ENCODE peak calls at places on chromosomes 4 and X, in four cellular contexts. Y is upper lobe of right lung, Q is suprapubic skin, X is pancreas. P is an unnamed sample.

GRCh38 chr4:76654796-76655195 is 219.8 kb downstream of the SHROOM3 start:
- DNase-seq in Y (no peak), Q (no peak), X (no peak), P (no peak)

GRCh38 chr4:39032218-39033085 is at the start of gene TMEM156:
- DNase-seq in Y (no peak), X (no peak), Q (no peak), P (no peak)

GRCh38 chrX:120308959-120309872 is 2.0 kb downstream of the TMEM255A start:
- DNase-seq in Y (peak; percentile 82), Q (no peak), X (peak; percentile 57), P (peak; percentile 63)

GRCh38 chr4:7390906-7391636 is 43.7 kb downstream of the PSAPL1 start:
- DNase-seq in X (no peak), Y (no peak), Q (peak; percentile 71), P (no peak)

GRCh38 chrX:132810488-132810887 is 147.9 kb downstream of the HS6ST2 start:
- DNase-seq in X (no peak), Y (no peak), Q (no peak), P (no peak)

GRCh38 chr4:41216294-41217019 is 2.1 kb upstream of the APBB2 start:
- DNase-seq in Q (peak; percentile 88), Y (peak; percentile 94), X (peak; percentile 86), P (peak; percentile 40)

GRCh38 chr4:65865489-65865888 is 195.2 kb upstream of the EPHA5 start:
- DNase-seq in Q (no peak), Y (no peak), X (no peak), P (no peak)

GRCh38 chrX:38973327-38973726 is 172.1 kb downstream of the MID1IP1 start:
- DNase-seq in Y (peak; percentile 57), X (no peak), Q (no peak), P (no peak)

GRCh38 chr4:5365071-5366008 is 314.1 kb downstream of the STK32B start:
- DNase-seq in X (peak; percentile 27), Y (no peak), Q (no peak), P (no peak)

GRCh38 chr4:110020139-110020538 is 107.5 kb downstream of the EGF start:
- DNase-seq in Q (no peak), Y (no peak), X (no peak), P (no peak)

GRCh38 chrX:85627363-85627762 is 247.9 kb upstream of the POF1B start:
- DNase-seq in X (no peak), Y (no peak), Q (no peak), P (no peak)

GRCh38 chr4:25879991-25880641 is 17.3 kb upstream of the SEL1L3 start:
- DNase-seq in X (no peak), Q (no peak), Y (no peak), P (no peak)

GRCh38 chr4:141815646-141816045 is 179.3 kb downstream of the IL15 start:
- DNase-seq in Q (no peak), X (no peak), Y (no peak), P (no peak)

GRCh38 chr4:123168812-123169211 is 227.8 kb upstream of the SPRY1 start:
- DNase-seq in Y (no peak), X (no peak), Q (no peak), P (no peak)

GRCh38 chr4:31295081-31295480 is 574.9 kb downstream of the PCDH7 start:
- DNase-seq in Y (no peak), Q (no peak), X (no peak), P (no peak)

GRCh38 chrX:26008042-26008441 is 130.1 kb upstream of the MAGEB18 start:
- DNase-seq in X (no peak), Y (no peak), Q (no peak), P (no peak)

GRCh38 chr4:22220965-22221364 is 272.4 kb upstream of the KCNIP4 start:
- DNase-seq in X (no peak), Y (no peak), Q (no peak), P (no peak)

GRCh38 chrX:16491461-16491860 is 158.5 kb upstream of the S100G start:
- DNase-seq in Y (no peak), Q (no peak), X (no peak), P (no peak)

GRCh38 chr4:147388016-147388415 is 92.9 kb upstream of the EDNRA start:
- DNase-seq in X (no peak), Q (no peak), Y (no peak), P (no peak)

GRCh38 chrX:129980540-129981206 is 1.8 kb upstream of the BCORL1 start:
- DNase-seq in X (peak; percentile 64), Q (no peak), Y (peak; percentile 74), P (peak; percentile 51)

GRCh38 chr4:104491826-104492771 is 2.6 kb downstream of the CXXC4 start:
- DNase-seq in Q (no peak), Y (no peak), X (peak; percentile 16), P (no peak)

GRCh38 chrX:115031989-115032388 is 14.6 kb upstream of the IL13RA2 start:
- DNase-seq in X (no peak), Y (no peak), Q (no peak), P (no peak)
- H3K27me3 ChIP-seq in X (no peaks in the 10 kb centered on the region), Y (no peaks in the 10 kb centered on the region), Q (no peaks in the 10 kb centered on the region), P (no peaks in the 10 kb centered on the region)

DNA sequence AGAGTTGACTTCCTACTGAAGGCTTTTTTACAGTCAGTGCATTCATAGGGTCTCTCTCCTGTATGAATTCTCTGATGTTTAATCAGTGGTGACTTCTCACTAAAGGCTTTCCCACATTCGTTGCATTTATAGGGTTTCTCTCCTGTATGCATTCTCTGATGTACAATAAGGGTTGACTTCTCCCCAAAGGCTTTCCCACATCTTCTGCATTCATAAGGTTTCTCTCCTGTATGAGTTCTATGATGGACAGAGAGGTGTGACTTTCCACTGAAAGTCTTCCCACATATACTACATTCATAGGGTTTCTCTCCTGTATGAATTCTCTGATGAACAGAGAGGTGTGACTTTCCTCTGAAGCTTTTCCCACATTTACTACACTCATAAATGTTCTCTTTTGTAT is 45.2 kb downstream of the ZNF674 start:
- DNase-seq in Q (no peak), Y (no peak), X (no peak), P (no peak)
- H3K9me3 ChIP-seq in Q (no peaks in the 10 kb centered on the region), Y (peaks cover 8% of the 10 kb centered on the region), X (no peaks in the 10 kb centered on the region), P (peaks cover 67% of the 10 kb centered on the region)

GRCh38 chrX:80806557-80806956 is 3.1 kb downstream of the BRWD3 start:
- DNase-seq in Q (no peak), Y (no peak), X (no peak), P (no peak)
- H3K4me3 ChIP-seq in Q (no peak overlapping the region), Y (no peak overlapping the region), X (no peak overlapping the region), P (no peak overlapping the region)

GRCh38 chrX:131544218-131544617 is 344 bp downstream of the OR13H1 start:
- DNase-seq in Y (no peak), Q (no peak), X (no peak), P (no peak)
- H3K27me3 ChIP-seq in Y (no peaks in the 10 kb centered on the region), Q (no peaks in the 10 kb centered on the region), X (no peaks in the 10 kb centered on the region), P (no peaks in the 10 kb centered on the region)

GRCh38 chr4:13516315-13516860 is 27.9 kb downstream of the NKX3-2 start:
- DNase-seq in Q (no peak), Y (no peak), X (no peak), P (no peak)
- H3K9me3 ChIP-seq in Q (no peaks in the 10 kb centered on the region), Y (no peaks in the 10 kb centered on the region), X (no peaks in the 10 kb centered on the region), P (no peaks in the 10 kb centered on the region)

GRCh38 chr4:118180776-118181175 is 146.5 kb downstream of the NDST3 start:
- DNase-seq in Y (no peak), X (no peak), Q (no peak), P (no peak)
- H3K4me3 ChIP-seq in Y (no peak overlapping the region), X (no peak overlapping the region), Q (no peak overlapping the region), P (no peak overlapping the region)

DNA sequence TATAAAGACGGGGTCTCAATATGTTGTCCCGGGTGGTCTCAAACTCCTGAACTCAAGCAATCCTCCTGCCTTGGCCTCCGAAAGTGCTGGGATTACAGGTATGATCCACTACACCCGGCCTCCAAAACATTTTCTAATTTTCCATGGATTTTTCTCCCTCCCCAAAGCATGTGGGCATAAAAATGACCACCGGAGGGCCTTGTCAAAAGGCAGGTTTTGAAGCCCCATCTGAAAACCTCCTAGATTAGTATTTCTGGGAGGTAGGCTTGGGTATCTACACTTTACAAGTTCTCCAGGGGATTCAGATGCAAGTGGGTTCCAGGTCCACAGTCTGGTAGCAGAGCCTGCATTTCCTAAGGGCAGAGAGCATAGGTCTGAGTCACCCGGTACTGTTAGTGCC is 1.4 kb upstream of the GPR173 start:
- DNase-seq in X (no peak), Y (no peak), Q (no peak), P (no peak)
- H3K27me3 ChIP-seq in X (no peaks in the 10 kb centered on the region), Y (no peaks in the 10 kb centered on the region), Q (no peaks in the 10 kb centered on the region), P (no peaks in the 10 kb centered on the region)

DNA sequence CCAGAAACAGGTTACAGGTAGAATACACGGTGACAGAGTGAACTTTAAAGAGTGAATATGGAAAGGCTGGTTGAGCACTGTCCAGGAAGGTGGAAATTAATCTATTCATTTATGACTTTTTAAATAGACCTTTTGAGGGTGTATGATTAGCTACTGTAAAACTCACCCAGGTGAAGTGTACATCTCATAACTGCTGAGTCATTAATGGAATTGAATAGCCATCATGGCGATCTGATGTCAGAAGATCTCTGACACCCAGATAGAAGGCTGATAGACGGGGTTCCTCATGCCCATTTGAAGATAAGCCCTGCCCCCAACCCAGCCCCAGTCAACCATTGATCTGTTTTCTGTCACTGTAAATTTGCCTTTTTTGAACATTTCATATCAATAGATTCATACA is 84.0 kb downstream of the PRSS12 start:
- DNase-seq in Q (no peak), X (no peak), Y (no peak), P (no peak)
- H3K9me3 ChIP-seq in Q (no peaks in the 10 kb centered on the region), X (no peaks in the 10 kb centered on the region), Y (no peaks in the 10 kb centered on the region), P (no peaks in the 10 kb centered on the region)

GRCh38 chr4:42490015-42490414 is 92.7 kb downstream of the SHISA3 start:
- DNase-seq in X (no peak), Y (no peak), Q (no peak), P (no peak)

GRCh38 chr4:42487230-42487629 is 89.9 kb downstream of the SHISA3 start:
- DNase-seq in X (no peak), Q (no peak), Y (no peak), P (no peak)

GRCh38 chr4:42488114-42488513 is 90.8 kb downstream of the SHISA3 start:
- DNase-seq in Q (no peak), Y (no peak), X (no peak), P (no peak)

GRCh38 chr4:42489095-42489494 is 91.8 kb downstream of the SHISA3 start:
- DNase-seq in Y (no peak), X (no peak), Q (no peak), P (no peak)

GRCh38 chr4:42488554-42488953 is 91.3 kb downstream of the SHISA3 start:
- DNase-seq in X (no peak), Y (no peak), Q (no peak), P (no peak)
- H3K4me3 ChIP-seq in X (no peak overlapping the region), Y (no peak overlapping the region), Q (no peak overlapping the region), P (no peak overlapping the region)

GRCh38 chrX:144265641-144266040 is 381.8 kb downstream of the UBE2NL start:
- DNase-seq in Y (no peak), X (no peak), Q (no peak), P (no peak)
- H3K27me3 ChIP-seq in Y (no peaks in the 10 kb centered on the region), X (no peaks in the 10 kb centered on the region), Q (no peaks in the 10 kb centered on the region), P (no peaks in the 10 kb centered on the region)

P was measured in tibial artery.